ENCODE peak calls at places on chromosome 13, in seven cellular contexts. One of them, this sample, is unnamed.

GRCh38 chr13:38348890-38349289 is 761 bp upstream of the UFM1 start:
- DNase-seq in heart left ventricle: no peak
- DNase-seq in transverse colon: peak
- DNase-seq in HCT116: no peak
- DNase-seq in body of pancreas: no peak
- DNase-seq in HepG2: no peak
- DNase-seq in vagina: no peak
- DNase-seq in this sample: no peak

GRCh38 chr13:96090240-96091101 is 564 bp downstream of the HS6ST3 start:
- DNase-seq in heart left ventricle: peak
- DNase-seq in HCT116: no peak
- DNase-seq in body of pancreas: peak
- DNase-seq in HepG2: no peak
- DNase-seq in transverse colon: no peak
- DNase-seq in vagina: no peak
- DNase-seq in this sample: no peak

GRCh38 chr13:113856716-113857065 is 7.2 kb downstream of the GAS6 start:
- DNase-seq in HepG2: peak
- DNase-seq in HCT116: no peak
- DNase-seq in vagina: no peak
- DNase-seq in transverse colon: peak
- DNase-seq in body of pancreas: no peak
- DNase-seq in heart left ventricle: peak
- DNase-seq in this sample: peak

GRCh38 chr13:33341861-33342452 is 56.4 kb upstream of the STARD13 start:
- DNase-seq in HepG2: no peak
- DNase-seq in HCT116: no peak
- DNase-seq in heart left ventricle: no peak
- DNase-seq in body of pancreas: no peak
- DNase-seq in transverse colon: no peak
- DNase-seq in vagina: no peak
- DNase-seq in this sample: no peak

GRCh38 chr13:36736119-36736726 is 62.4 kb downstream of the SERTM1 start:
- DNase-seq in transverse colon: peak
- DNase-seq in heart left ventricle: no peak
- DNase-seq in HCT116: peak
- DNase-seq in vagina: no peak
- DNase-seq in body of pancreas: peak
- DNase-seq in HepG2: peak
- DNase-seq in this sample: peak

GRCh38 chr13:110371550-110372465 is 64.7 kb downstream of the COL4A2 start:
- DNase-seq in HCT116: no peak
- DNase-seq in HepG2: no peak
- DNase-seq in vagina: no peak
- DNase-seq in body of pancreas: no peak
- DNase-seq in transverse colon: no peak
- DNase-seq in heart left ventricle: no peak
- DNase-seq in this sample: no peak

GRCh38 chr13:35712907-35713685 is 236.6 kb upstream of the MAB21L1 start:
- DNase-seq in vagina: no peak
- DNase-seq in heart left ventricle: no peak
- DNase-seq in transverse colon: no peak
- DNase-seq in body of pancreas: no peak
- DNase-seq in HCT116: no peak
- DNase-seq in HepG2: no peak
- DNase-seq in this sample: no peak

GRCh38 chr13:84126671-84127171 is 244.4 kb upstream of the SLITRK1 start:
- DNase-seq in HepG2: no peak
- DNase-seq in heart left ventricle: no peak
- DNase-seq in body of pancreas: peak
- DNase-seq in vagina: no peak
- DNase-seq in transverse colon: no peak
- DNase-seq in HCT116: no peak
- DNase-seq in this sample: no peak

GRCh38 chr13:74978596-74978995 is 503.4 kb downstream of the TBC1D4 start:
- DNase-seq in HCT116: no peak
- DNase-seq in heart left ventricle: no peak
- DNase-seq in body of pancreas: no peak
- DNase-seq in transverse colon: no peak
- DNase-seq in vagina: no peak
- DNase-seq in HepG2: no peak
- DNase-seq in this sample: no peak

GRCh38 chr13:106145997-106146864 is 389.2 kb downstream of the EFNB2 start:
- DNase-seq in transverse colon: peak
- DNase-seq in HepG2: no peak
- DNase-seq in HCT116: no peak
- DNase-seq in vagina: no peak
- DNase-seq in body of pancreas: no peak
- DNase-seq in heart left ventricle: no peak
- DNase-seq in this sample: no peak

GRCh38 chr13:96003304-96003703 is 49.9 kb downstream of the UGGT2 start:
- DNase-seq in heart left ventricle: no peak
- DNase-seq in vagina: no peak
- DNase-seq in transverse colon: no peak
- DNase-seq in HCT116: peak
- DNase-seq in HepG2: no peak
- DNase-seq in body of pancreas: no peak
- DNase-seq in this sample: no peak

GRCh38 chr13:39035799-39036198 is 2.1 kb downstream of the PROSER1 start:
- DNase-seq in HCT116: no peak
- DNase-seq in HepG2: no peak
- DNase-seq in transverse colon: no peak
- DNase-seq in body of pancreas: no peak
- DNase-seq in vagina: no peak
- DNase-seq in heart left ventricle: no peak
- DNase-seq in this sample: no peak

GRCh38 chr13:79631260-79631659 is 150.3 kb downstream of the NDFIP2 start:
- DNase-seq in body of pancreas: no peak
- DNase-seq in HepG2: no peak
- DNase-seq in heart left ventricle: no peak
- DNase-seq in vagina: no peak
- DNase-seq in transverse colon: no peak
- DNase-seq in HCT116: peak
- DNase-seq in this sample: peak

DNA sequence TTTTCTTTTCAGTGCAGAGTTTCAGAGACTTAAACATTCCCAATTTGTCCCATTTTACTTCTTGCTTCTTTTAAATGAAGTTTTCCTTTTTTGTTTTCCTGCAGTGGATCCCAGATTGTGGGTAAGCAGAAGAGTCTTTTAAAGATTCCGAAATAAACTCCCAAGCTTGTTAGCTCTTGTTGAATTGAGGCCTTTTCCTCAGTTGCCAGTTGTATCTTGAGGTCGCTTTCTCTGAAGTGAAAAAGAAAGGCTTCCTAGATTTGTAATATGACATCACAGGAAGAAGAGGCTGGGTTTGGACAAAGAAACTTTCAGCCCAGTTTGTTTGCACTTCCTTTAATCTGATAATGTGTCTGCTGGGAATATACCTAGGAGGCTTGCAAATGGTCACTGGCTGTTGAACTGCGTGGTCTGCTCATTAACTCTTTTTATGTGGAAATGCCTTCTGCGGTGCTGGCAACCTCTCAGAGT is at the start of gene LPAR6:
- DNase-seq in heart left ventricle: no peak
- DNase-seq in HepG2: peak
- DNase-seq in vagina: no peak
- DNase-seq in body of pancreas: no peak
- DNase-seq in HCT116: no peak
- DNase-seq in transverse colon: no peak
- DNase-seq in this sample: no peak
- TF ChIP-seq POLR2A in heart left ventricle: no peak
- TF ChIP-seq POLR2A in HepG2: peak
- TF ChIP-seq POLR2A in vagina: peak
- TF ChIP-seq POLR2A in body of pancreas: peak
- TF ChIP-seq POLR2A in HCT116: no peak
- TF ChIP-seq POLR2A in transverse colon: peak
- TF ChIP-seq POLR2A in this sample: no peak

DNA sequence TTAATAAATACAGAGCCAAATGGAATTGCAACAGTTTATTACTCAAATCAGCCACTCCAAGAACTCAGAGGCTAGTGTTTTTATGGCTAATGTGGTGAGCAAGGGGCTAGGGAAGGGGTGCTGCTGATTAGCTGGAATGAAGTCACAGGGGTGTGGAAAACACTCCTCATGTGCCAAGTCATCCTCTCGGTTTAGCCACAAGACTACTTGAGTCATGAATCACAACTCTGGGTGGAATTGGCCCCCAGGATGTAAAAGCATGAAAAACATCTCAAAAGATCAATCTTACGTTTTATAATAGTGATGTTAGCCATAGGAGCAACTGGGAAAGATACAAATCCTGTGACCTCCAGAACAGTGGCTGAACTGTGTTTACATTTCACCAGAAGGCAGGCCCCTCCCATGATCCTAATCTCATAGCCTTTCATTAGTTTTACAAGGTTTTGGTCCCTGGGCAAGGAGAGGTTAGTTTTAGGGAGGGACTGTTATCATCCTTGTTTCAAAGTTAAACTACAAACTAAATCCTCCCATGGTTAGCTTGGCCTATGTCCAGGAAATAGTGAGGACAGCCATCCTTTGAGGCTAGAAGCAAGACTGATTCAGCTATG is 2020.1 kb upstream of the PCDH20 start:
- DNase-seq in vagina: no peak
- DNase-seq in HCT116: peak
- DNase-seq in heart left ventricle: no peak
- DNase-seq in HepG2: no peak
- DNase-seq in body of pancreas: no peak
- DNase-seq in transverse colon: no peak
- DNase-seq in this sample: peak
- TF ChIP-seq POLR2A in vagina: no peak
- TF ChIP-seq POLR2A in HCT116: no peak
- TF ChIP-seq POLR2A in heart left ventricle: no peak
- TF ChIP-seq POLR2A in HepG2: no peak
- TF ChIP-seq POLR2A in body of pancreas: no peak
- TF ChIP-seq POLR2A in transverse colon: no peak
- TF ChIP-seq POLR2A in this sample: no peak

GRCh38 chr13:40660270-40660669 is 6.2 kb downstream of the FOXO1 start:
- DNase-seq in vagina: no peak
- DNase-seq in transverse colon: no peak
- DNase-seq in HepG2: no peak
- DNase-seq in HCT116: no peak
- DNase-seq in body of pancreas: no peak
- DNase-seq in heart left ventricle: no peak
- DNase-seq in this sample: no peak

GRCh38 chr13:40665061-40665753 is 1.2 kb downstream of the FOXO1 start:
- DNase-seq in heart left ventricle: peak
- DNase-seq in vagina: no peak
- DNase-seq in HepG2: no peak
- DNase-seq in transverse colon: peak
- DNase-seq in HCT116: no peak
- DNase-seq in body of pancreas: peak
- DNase-seq in this sample: no peak

GRCh38 chr13:40664100-40665060 is 2.1 kb downstream of the FOXO1 start:
- DNase-seq in HCT116: no peak
- DNase-seq in HepG2: peak
- DNase-seq in transverse colon: peak
- DNase-seq in body of pancreas: peak
- DNase-seq in heart left ventricle: peak
- DNase-seq in vagina: no peak
- DNase-seq in this sample: no peak

GRCh38 chr13:40660692-40661091 is 5.7 kb downstream of the FOXO1 start:
- DNase-seq in body of pancreas: no peak
- DNase-seq in vagina: no peak
- DNase-seq in transverse colon: no peak
- DNase-seq in heart left ventricle: no peak
- DNase-seq in HepG2: no peak
- DNase-seq in HCT116: no peak
- DNase-seq in this sample: no peak

GRCh38 chr13:40662866-40663265 is 3.6 kb downstream of the FOXO1 start:
- DNase-seq in heart left ventricle: no peak
- DNase-seq in HepG2: no peak
- DNase-seq in body of pancreas: no peak
- DNase-seq in vagina: no peak
- DNase-seq in HCT116: no peak
- DNase-seq in transverse colon: no peak
- DNase-seq in this sample: no peak
- TF ChIP-seq POLR2A in heart left ventricle: no peak
- TF ChIP-seq POLR2A in HepG2: no peak
- TF ChIP-seq POLR2A in body of pancreas: no peak
- TF ChIP-seq POLR2A in vagina: no peak
- TF ChIP-seq POLR2A in HCT116: no peak
- TF ChIP-seq POLR2A in transverse colon: no peak
- TF ChIP-seq POLR2A in this sample: no peak

DNA sequence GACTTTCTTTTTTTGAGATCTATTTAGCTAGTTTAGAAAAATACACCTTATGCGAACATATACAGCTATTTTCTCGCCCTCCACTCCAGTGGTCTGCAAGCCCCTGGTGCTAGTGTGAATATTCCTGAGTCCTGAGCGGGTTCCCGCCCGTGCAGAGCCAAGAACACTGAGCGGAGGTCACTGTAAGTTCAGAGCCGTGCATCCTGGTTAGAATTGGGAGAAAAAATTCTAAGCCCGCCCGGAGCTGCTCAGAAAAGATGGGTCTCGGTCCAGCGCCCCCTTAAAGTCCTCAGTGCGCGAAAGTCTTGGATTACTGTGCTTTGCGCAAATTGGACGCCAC is 117.7 kb downstream of the KCNRG start:
- DNase-seq in HCT116: no peak
- DNase-seq in transverse colon: no peak
- DNase-seq in body of pancreas: no peak
- DNase-seq in HepG2: no peak
- DNase-seq in vagina: no peak
- DNase-seq in heart left ventricle: no peak
- DNase-seq in this sample: no peak
- TF ChIP-seq POLR2A in HCT116: no peak
- TF ChIP-seq POLR2A in transverse colon: no peak
- TF ChIP-seq POLR2A in body of pancreas: no peak
- TF ChIP-seq POLR2A in HepG2: no peak
- TF ChIP-seq POLR2A in vagina: no peak
- TF ChIP-seq POLR2A in heart left ventricle: no peak
- TF ChIP-seq POLR2A in this sample: no peak

This sample was measured in H54.